ENCODE peak calls at places on chromosome 3, in four cellular contexts. One of them, this sample, is unnamed.

GRCh38 chr3:65448120-65448519 is 590.6 kb downstream of the MAGI1 start:
- DNase-seq in K562: no peak
- DNase-seq in WTC11: no peak
- DNase-seq in HepG2: no peak
- DNase-seq in this sample: no peak

GRCh38 chr3:47847256-47847655 is 44.3 kb downstream of the DHX30 start:
- DNase-seq in HepG2: no peak
- DNase-seq in WTC11: peak; percentile 50
- DNase-seq in K562: no peak
- DNase-seq in this sample: no peak

GRCh38 chr3:114333180-114333922 is 39.5 kb downstream of the TIGIT start:
- DNase-seq in K562: no peak
- DNase-seq in HepG2: no peak
- DNase-seq in WTC11: no peak
- DNase-seq in this sample: no peak

GRCh38 chr3:11953778-11954177 is 50.4 kb upstream of the SYN2 start:
- DNase-seq in K562: no peak
- DNase-seq in HepG2: no peak
- DNase-seq in WTC11: no peak
- DNase-seq in this sample: no peak

GRCh38 chr3:179229177-179229576 is 21.7 kb downstream of the KCNMB3 start:
- DNase-seq in HepG2: no peak
- DNase-seq in WTC11: no peak
- DNase-seq in K562: no peak
- DNase-seq in this sample: no peak

GRCh38 chr3:66527253-66527652 is 26.4 kb upstream of the LRIG1 start:
- DNase-seq in HepG2: no peak
- DNase-seq in K562: no peak
- DNase-seq in WTC11: no peak
- DNase-seq in this sample: no peak

GRCh38 chr3:171404376-171404982 is 55.7 kb downstream of the TNIK start:
- DNase-seq in HepG2: no peak
- DNase-seq in WTC11: no peak
- DNase-seq in K562: no peak
- DNase-seq in this sample: no peak

GRCh38 chr3:141367038-141367730 is 1.1 kb upstream of the ZBTB38 start:
- DNase-seq in K562: no peak
- DNase-seq in HepG2: no peak
- DNase-seq in WTC11: no peak
- DNase-seq in this sample: no peak

GRCh38 chr3:99637381-99638111 is 848 bp upstream of the COL8A1 start:
- DNase-seq in HepG2: no peak
- DNase-seq in WTC11: peak; percentile 22
- DNase-seq in K562: no peak
- DNase-seq in this sample: peak; percentile 19

GRCh38 chr3:124964432-124964831 is 29.9 kb upstream of the MUC13 start:
- DNase-seq in K562: no peak
- DNase-seq in HepG2: peak; percentile 80
- DNase-seq in WTC11: no peak
- DNase-seq in this sample: no peak

GRCh38 chr3:125433611-125434041 is 58.5 kb upstream of the ZNF148 start:
- DNase-seq in WTC11: no peak
- DNase-seq in HepG2: no peak
- DNase-seq in K562: peak; percentile 19
- DNase-seq in this sample: no peak

GRCh38 chr3:60010778-60011177 is 961.0 kb upstream of the CFAP20DC start:
- DNase-seq in HepG2: no peak
- DNase-seq in WTC11: no peak
- DNase-seq in K562: no peak
- DNase-seq in this sample: no peak

GRCh38 chr3:170997966-170998913 is 28.3 kb downstream of the SLC2A2 start:
- DNase-seq in HepG2: peak; percentile 91
- DNase-seq in WTC11: no peak
- DNase-seq in K562: no peak
- DNase-seq in this sample: no peak

GRCh38 chr3:112635674-112636073 is 5.3 kb downstream of the CCDC80 start:
- DNase-seq in K562: no peak
- DNase-seq in WTC11: no peak
- DNase-seq in HepG2: no peak
- DNase-seq in this sample: no peak

GRCh38 chr3:64188810-64189560 is 36.3 kb downstream of the PRICKLE2 start:
- DNase-seq in WTC11: no peak
- DNase-seq in HepG2: no peak
- DNase-seq in K562: no peak
- DNase-seq in this sample: peak; percentile 15

GRCh38 chr3:16388850-16389411 is 123.9 kb downstream of the OXNAD1 start:
- DNase-seq in K562: no peak
- DNase-seq in WTC11: no peak
- DNase-seq in HepG2: no peak
- DNase-seq in this sample: no peak

GRCh38 chr3:123870033-123870432 is 14.1 kb downstream of the MYLK start:
- DNase-seq in K562: no peak
- DNase-seq in WTC11: no peak
- DNase-seq in HepG2: no peak
- DNase-seq in this sample: no peak

GRCh38 chr3:156150434-156151066 is 30.2 kb downstream of the KCNAB1 start:
- DNase-seq in K562: peak; percentile 43
- DNase-seq in HepG2: peak; percentile 26
- DNase-seq in WTC11: peak; percentile 45
- DNase-seq in this sample: peak; percentile 43

GRCh38 chr3:108489776-108490175 is 20.6 kb downstream of the MYH15 start:
- DNase-seq in K562: peak; percentile 36
- DNase-seq in HepG2: peak; percentile 39
- DNase-seq in WTC11: peak; percentile 18
- DNase-seq in this sample: peak; percentile 53

GRCh38 chr3:45907769-45908705 is 21.7 kb downstream of the CCR9 start:
- DNase-seq in HepG2: no peak
- DNase-seq in WTC11: no peak
- DNase-seq in K562: no peak
- DNase-seq in this sample: no peak

GRCh38 chr3:36380171-36381031 is at the start of gene STAC:
- DNase-seq in HepG2: no peak
- DNase-seq in WTC11: peak; percentile 63
- DNase-seq in K562: no peak
- DNase-seq in this sample: peak; percentile 34

GRCh38 chr3:49519266-49519665 is 35.0 kb upstream of the BSN start:
- DNase-seq in HepG2: no peak
- DNase-seq in K562: no peak
- DNase-seq in WTC11: no peak
- DNase-seq in this sample: no peak

GRCh38 chr3:133441867-133442270 is 42.0 kb downstream of the BFSP2 start:
- DNase-seq in K562: no peak
- DNase-seq in HepG2: no peak
- DNase-seq in WTC11: no peak
- DNase-seq in this sample: no peak

GRCh38 chr3:133444071-133444774 is 44.4 kb downstream of the BFSP2 start:
- DNase-seq in K562: no peak
- DNase-seq in WTC11: no peak
- DNase-seq in HepG2: peak; percentile 44
- DNase-seq in this sample: no peak

GRCh38 chr3:133442518-133442917 is 42.7 kb downstream of the BFSP2 start:
- DNase-seq in K562: no peak
- DNase-seq in HepG2: no peak
- DNase-seq in WTC11: no peak
- DNase-seq in this sample: no peak

GRCh38 chr3:133447751-133448477 is 48.1 kb downstream of the BFSP2 start:
- DNase-seq in K562: no peak
- DNase-seq in HepG2: no peak
- DNase-seq in WTC11: no peak
- DNase-seq in this sample: no peak

GRCh38 chr3:133445111-133445510 is 45.3 kb downstream of the BFSP2 start:
- DNase-seq in WTC11: no peak
- DNase-seq in HepG2: no peak
- DNase-seq in K562: no peak
- DNase-seq in this sample: no peak
- TF ChIP-seq SP1 in WTC11: no peak
- TF ChIP-seq SP1 in HepG2: no peak
- TF ChIP-seq SP1 in K562: no peak
- TF ChIP-seq SP1 in this sample: no peak

GRCh38 chr3:105094588-105094987 is 272.1 kb upstream of the ALCAM start:
- DNase-seq in HepG2: no peak
- DNase-seq in K562: no peak
- DNase-seq in WTC11: no peak
- DNase-seq in this sample: no peak
- TF ChIP-seq ELF4 in HepG2: no peak
- TF ChIP-seq ELF4 in K562: no peak
- TF ChIP-seq ELF4 in WTC11: no peak
- TF ChIP-seq ELF4 in this sample: no peak

GRCh38 chr3:168024537-168024941 is 71.2 kb downstream of the GOLIM4 start:
- DNase-seq in K562: no peak
- DNase-seq in WTC11: no peak
- DNase-seq in HepG2: no peak
- DNase-seq in this sample: no peak

GRCh38 chr3:168021737-168022450 is 73.8 kb downstream of the GOLIM4 start:
- DNase-seq in HepG2: no peak
- DNase-seq in K562: no peak
- DNase-seq in WTC11: no peak
- DNase-seq in this sample: no peak

GRCh38 chr3:168026764-168027163 is 69.0 kb downstream of the GOLIM4 start:
- DNase-seq in K562: no peak
- DNase-seq in WTC11: no peak
- DNase-seq in HepG2: no peak
- DNase-seq in this sample: no peak

GRCh38 chr3:168029705-168030104 is 66.0 kb downstream of the GOLIM4 start:
- DNase-seq in HepG2: no peak
- DNase-seq in K562: no peak
- DNase-seq in WTC11: peak; percentile 42
- DNase-seq in this sample: no peak

GRCh38 chr3:168025076-168025475 is 70.6 kb downstream of the GOLIM4 start:
- DNase-seq in HepG2: no peak
- DNase-seq in WTC11: no peak
- DNase-seq in K562: no peak
- DNase-seq in this sample: no peak
- TF ChIP-seq SP1 in HepG2: no peak
- TF ChIP-seq SP1 in WTC11: no peak
- TF ChIP-seq SP1 in K562: no peak
- TF ChIP-seq SP1 in this sample: no peak

GRCh38 chr3:10577521-10577920 is 72.1 kb upstream of the ATP2B2 start:
- DNase-seq in WTC11: no peak
- DNase-seq in K562: no peak
- DNase-seq in HepG2: no peak
- DNase-seq in this sample: no peak

GRCh38 chr3:10583798-10584708 is 78.7 kb upstream of the ATP2B2 start:
- DNase-seq in K562: no peak
- DNase-seq in HepG2: no peak
- DNase-seq in WTC11: no peak
- DNase-seq in this sample: no peak

GRCh38 chr3:10580426-10580825 is 75.0 kb upstream of the ATP2B2 start:
- DNase-seq in WTC11: no peak
- DNase-seq in K562: no peak
- DNase-seq in HepG2: no peak
- DNase-seq in this sample: no peak

GRCh38 chr3:10581716-10582115 is 76.3 kb upstream of the ATP2B2 start:
- DNase-seq in K562: no peak
- DNase-seq in HepG2: no peak
- DNase-seq in WTC11: no peak
- DNase-seq in this sample: no peak

DNA sequence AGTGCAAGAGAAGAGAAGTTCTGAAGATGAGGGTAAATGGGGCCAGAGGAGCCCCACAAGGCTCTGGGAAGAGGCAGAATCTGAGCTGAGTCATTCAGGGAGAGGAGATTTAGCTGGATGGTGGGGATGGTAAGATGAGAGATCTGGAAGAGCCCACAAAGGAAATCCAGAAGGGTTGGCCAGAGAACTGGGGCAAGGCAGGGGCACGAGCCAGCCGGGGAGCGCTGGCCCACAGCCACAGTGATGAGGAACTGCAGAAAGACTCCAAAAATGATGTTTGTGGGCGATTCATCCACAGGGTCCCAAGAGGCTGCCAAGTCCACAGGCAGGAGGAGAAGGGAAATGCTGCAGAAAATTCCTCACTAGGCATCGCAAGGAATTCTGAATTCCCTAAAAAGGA is 75.9 kb upstream of the ATP2B2 start:
- DNase-seq in HepG2: no peak
- DNase-seq in K562: no peak
- DNase-seq in WTC11: no peak
- DNase-seq in this sample: no peak
- TF ChIP-seq ELF4 in HepG2: no peak
- TF ChIP-seq ELF4 in K562: no peak
- TF ChIP-seq ELF4 in WTC11: no peak
- TF ChIP-seq ELF4 in this sample: no peak

DNA sequence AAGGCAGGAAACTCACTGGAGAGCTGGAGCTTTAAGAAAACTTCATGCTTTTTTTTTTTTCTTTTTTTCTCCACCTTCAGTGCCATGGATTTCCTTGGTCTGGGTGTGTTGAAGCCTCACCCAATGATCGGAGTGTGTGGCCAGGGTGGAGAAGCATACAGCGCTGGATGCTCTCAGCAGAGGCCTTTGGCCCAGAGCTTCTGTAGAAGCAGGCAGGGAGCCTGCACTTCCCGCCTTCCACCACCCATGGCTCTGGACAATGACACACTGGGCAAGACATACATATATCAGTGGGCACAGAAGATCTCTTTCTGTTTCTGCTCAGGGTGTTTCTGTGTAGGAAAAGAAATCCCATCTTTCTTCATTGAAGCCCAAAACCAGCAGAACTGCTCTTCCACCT is 55.8 kb upstream of the ACAD9 start:
- DNase-seq in WTC11: no peak
- DNase-seq in HepG2: no peak
- DNase-seq in K562: no peak
- DNase-seq in this sample: no peak
- TF ChIP-seq SP1 in WTC11: no peak
- TF ChIP-seq SP1 in HepG2: no peak
- TF ChIP-seq SP1 in K562: no peak
- TF ChIP-seq SP1 in this sample: no peak